ENCODE peak calls at places on chromosome 17, in four cellular contexts. M, W, E and A are unnamed samples.

GRCh38 chr17:2959371-2960130 is 103.9 kb downstream of the OR1D5 start:
- DNase-seq in M (no peak), W (no peak), E (no peak), A (no peak)

GRCh38 chr17:75594499-75595283 is 7.1 kb downstream of the MYO15B start:
- DNase-seq in M (no peak), W (no peak), E (no peak), A (no peak)

GRCh38 chr17:21249086-21249795 is 4.0 kb downstream of the NATD1 start:
- DNase-seq in M (no peak), W (no peak), E (no peak), A (no peak)

GRCh38 chr17:72587773-72588511 is 467.1 kb downstream of the SOX9 start:
- DNase-seq in M (peak; percentile 49), W (no peak), E (no peak), A (no peak)

GRCh38 chr17:80812362-80813088 is 179.1 kb upstream of the CHMP6 start:
- DNase-seq in M (no peak), W (no peak), E (no peak), A (no peak)

GRCh38 chr17:79052131-79052530 is 22.5 kb upstream of the ENGASE start:
- DNase-seq in M (no peak), W (no peak), E (no peak), A (no peak)

GRCh38 chr17:35345926-35346771 is 27.3 kb downstream of the SLFN11 start:
- DNase-seq in M (no peak), W (no peak), E (no peak), A (no peak)

GRCh38 chr17:35021520-35022380 is 41.4 kb downstream of the LIG3 start:
- DNase-seq in M (no peak), W (no peak), E (no peak), A (no peak)

GRCh38 chr17:59328534-59329095 is 2.8 kb upstream of the YPEL2 start:
- DNase-seq in M (no peak), W (no peak), E (no peak), A (no peak)

GRCh38 chr17:45307290-45308015 is 9.4 kb downstream of the MAP3K14 start:
- DNase-seq in M (no peak), W (no peak), E (peak; percentile 90), A (no peak)

GRCh38 chr17:4433515-4434031 is at the start of gene SPNS3:
- DNase-seq in M (no peak), W (no peak), E (no peak), A (no peak)

GRCh38 chr17:46758614-46759013 is 59.9 kb downstream of the WNT3 start:
- DNase-seq in M (peak; percentile 40), W (no peak), E (no peak), A (no peak)

GRCh38 chr17:46756061-46756735 is 62.3 kb downstream of the WNT3 start:
- DNase-seq in M (no peak), W (no peak), E (no peak), A (no peak)

GRCh38 chr17:46756861-46757260 is 61.6 kb downstream of the WNT3 start:
- DNase-seq in M (no peak), W (no peak), E (no peak), A (no peak)

GRCh38 chr17:46763416-46763815 is 55.1 kb downstream of the WNT3 start:
- DNase-seq in M (no peak), W (no peak), E (no peak), A (no peak)

DNA sequence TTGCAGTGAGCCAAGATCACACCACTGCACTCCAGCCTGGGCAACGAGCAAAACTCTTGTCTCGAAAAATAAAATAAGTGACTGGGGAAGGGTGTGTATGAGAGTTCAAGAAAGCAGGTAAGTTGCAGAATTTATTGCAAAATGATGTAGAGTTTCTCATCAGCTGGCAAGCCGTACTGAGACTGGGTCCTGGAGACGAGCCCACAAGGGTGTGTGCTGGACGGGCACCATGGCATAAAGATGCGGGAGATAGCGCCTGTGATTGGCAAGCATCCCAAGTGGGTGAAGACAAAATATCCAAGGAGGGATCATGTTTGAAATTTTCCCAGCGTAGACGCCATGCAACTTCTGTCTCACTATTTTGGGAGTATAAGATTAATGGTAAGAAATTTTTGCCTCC is 59.4 kb downstream of the WNT3 start:
- DNase-seq in M (no peak), W (no peak), E (no peak), A (no peak)
- TF ChIP-seq FOXM1 in M (no peak), W (no peak), E (no peak), A (no peak)

GRCh38 chr17:40459646-40460584 is 16.7 kb downstream of the IGFBP4 start:
- DNase-seq in M (no peak), W (no peak), E (no peak), A (no peak)

GRCh38 chr17:40457369-40457768 is 14.1 kb downstream of the IGFBP4 start:
- DNase-seq in M (no peak), W (no peak), E (no peak), A (no peak)

GRCh38 chr17:40458851-40459482 is 15.7 kb downstream of the IGFBP4 start:
- DNase-seq in M (no peak), W (no peak), E (no peak), A (no peak)

GRCh38 chr17:40456396-40456951 is 13.2 kb downstream of the IGFBP4 start:
- DNase-seq in M (no peak), W (no peak), E (no peak), A (no peak)

DNA sequence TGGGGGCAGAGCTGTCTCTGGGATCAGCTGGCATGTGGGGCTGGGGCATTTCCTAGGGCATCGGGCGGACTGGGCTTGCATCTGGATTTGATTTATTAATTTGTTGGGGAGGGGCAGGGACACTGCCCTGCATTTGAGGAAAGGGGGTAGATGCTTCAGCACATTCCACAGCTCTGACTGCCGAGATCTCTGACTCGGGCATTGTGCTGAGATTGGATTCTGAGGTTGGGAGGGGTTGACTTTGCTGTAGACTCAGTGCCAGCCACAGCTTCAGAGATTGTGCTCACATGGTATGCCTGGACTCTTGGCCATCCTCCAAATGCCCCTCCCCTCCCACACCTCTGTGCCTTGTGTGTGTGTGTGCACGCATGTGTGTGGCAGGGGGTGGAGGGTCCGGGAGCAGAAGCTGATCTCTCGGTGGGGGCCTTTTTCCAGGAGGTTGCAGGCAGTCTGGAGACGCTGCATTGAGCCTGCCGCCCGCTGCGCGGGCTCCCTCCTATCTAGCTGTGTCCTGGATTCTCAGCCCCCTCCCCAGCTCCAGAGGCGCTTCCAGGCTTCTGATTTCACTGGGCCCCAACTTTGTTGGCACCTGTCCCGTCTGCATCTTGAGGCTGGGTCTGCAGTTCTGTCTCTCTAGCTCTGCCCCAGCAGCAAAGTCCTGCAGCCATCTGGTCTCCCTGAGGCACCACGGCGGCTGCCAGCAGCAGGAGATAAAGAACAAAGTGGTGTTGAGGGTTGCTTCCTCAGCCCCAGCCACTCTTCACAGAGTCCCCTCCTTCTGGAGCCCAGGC is 14.9 kb downstream of the IGFBP4 start:
- DNase-seq in M (peak; percentile 52), W (no peak), E (no peak), A (no peak)
- TF ChIP-seq SP1 in M (no peak), W (no peak), E (no peak), A (no peak)

GRCh38 chr17:1180434-1180742 is 607 bp upstream of the ABR start:
- DNase-seq in M (no peak), W (no peak), E (no peak), A (no peak)

GRCh38 chr17:1174490-1174889 is 5.3 kb downstream of the ABR start:
- DNase-seq in M (no peak), W (no peak), E (no peak), A (no peak)

GRCh38 chr17:1179635-1180433 is at the start of gene ABR:
- DNase-seq in M (no peak), W (peak; percentile 78), E (no peak), A (peak; percentile 79)

GRCh38 chr17:1179112-1179634 is 608 bp downstream of the ABR start:
- DNase-seq in M (no peak), W (no peak), E (no peak), A (no peak)

DNA sequence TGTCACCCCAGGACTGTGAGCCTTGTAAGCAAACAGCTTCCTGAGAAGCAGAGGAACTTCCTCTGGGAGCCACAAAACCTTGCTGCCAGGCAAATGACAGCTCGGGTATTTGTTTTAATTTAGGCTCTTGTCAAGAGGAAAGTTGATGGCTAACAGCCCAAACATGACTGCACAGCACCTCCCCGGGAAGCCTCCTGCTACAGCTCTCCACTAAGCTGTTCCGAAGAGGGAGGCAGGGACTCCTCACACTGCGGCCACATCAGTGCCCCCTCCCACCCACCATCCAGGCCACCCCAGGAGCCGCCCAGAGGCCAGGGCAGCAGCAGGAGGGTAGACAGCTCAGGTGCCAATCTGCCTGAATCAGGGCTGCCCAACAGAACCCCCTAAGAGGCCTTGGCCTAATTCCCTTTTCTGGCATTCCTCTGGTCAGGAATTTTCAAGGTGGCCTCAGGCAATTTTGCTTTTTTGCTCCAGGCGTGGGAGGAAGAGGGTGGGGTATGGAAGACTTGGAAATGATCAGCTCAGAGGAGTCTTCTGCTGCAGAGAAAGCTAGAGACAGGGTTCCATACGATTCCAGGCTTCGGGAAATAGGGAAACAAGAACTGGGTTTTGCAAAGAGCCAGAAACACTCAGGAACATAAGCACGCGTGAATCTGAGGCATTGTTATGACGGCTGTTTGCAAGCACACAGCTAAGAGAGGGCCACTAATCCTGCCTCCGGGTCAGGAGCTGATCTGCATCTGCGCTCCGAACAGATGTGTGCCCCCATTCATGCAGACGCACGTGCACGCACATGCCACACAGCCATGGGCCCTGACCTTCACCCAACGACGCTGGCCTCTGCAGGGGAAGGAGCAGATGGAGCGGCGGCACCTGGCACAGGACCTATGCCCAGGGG is 2.4 kb downstream of the ABR start:
- DNase-seq in M (no peak), W (no peak), E (no peak), A (no peak)
- TF ChIP-seq FOXK2 in M (no peak), W (no peak), E (no peak), A (no peak)

GRCh38 chr17:50469005-50469605 is 425 bp upstream of the CHAD start:
- DNase-seq in M (no peak), W (no peak), E (no peak), A (no peak)

GRCh38 chr17:50471009-50471905 is 2.6 kb upstream of the CHAD start:
- DNase-seq in M (no peak), W (no peak), E (no peak), A (no peak)

GRCh38 chr17:50472286-50472685 is 3.6 kb upstream of the CHAD start:
- DNase-seq in M (no peak), W (no peak), E (no peak), A (no peak)

GRCh38 chr17:50469671-50470305 is 1.1 kb upstream of the CHAD start:
- DNase-seq in M (no peak), W (no peak), E (no peak), A (no peak)

GRCh38 chr17:50470451-50470850 is 1.8 kb upstream of the CHAD start:
- DNase-seq in M (no peak), W (no peak), E (no peak), A (no peak)
- TF ChIP-seq FOXM1 in M (no peak), W (no peak), E (no peak), A (no peak)